ENCODE peak calls at places on chromosomes 5 and 9, in five cellular contexts. One of them, this sample, is unnamed.

GRCh38 chr9:114240216-114240615 is 82.7 kb upstream of the ORM1 start:
- DNase-seq in HCT116: no peak
- DNase-seq in GM12865: no peak
- DNase-seq in GM06990: no peak
- DNase-seq in suprapubic skin: no peak
- DNase-seq in this sample: no peak

GRCh38 chr9:132169672-132170392 is 8.0 kb downstream of the NTNG2 start:
- DNase-seq in HCT116: peak; percentile 29
- DNase-seq in suprapubic skin: no peak
- DNase-seq in GM06990: no peak
- DNase-seq in GM12865: peak; percentile 70
- DNase-seq in this sample: peak; percentile 65

GRCh38 chr9:135244751-135245221 is 157.3 kb downstream of the OLFM1 start:
- DNase-seq in GM06990: no peak
- DNase-seq in HCT116: no peak
- DNase-seq in suprapubic skin: no peak
- DNase-seq in GM12865: no peak
- DNase-seq in this sample: no peak

GRCh38 chr5:154365823-154366222 is 80.0 kb upstream of the SAP30L start:
- DNase-seq in GM12865: no peak
- DNase-seq in HCT116: no peak
- DNase-seq in GM06990: no peak
- DNase-seq in suprapubic skin: no peak
- DNase-seq in this sample: peak; percentile 61

GRCh38 chr5:56737918-56738606 is 77.3 kb upstream of the MAP3K1 start:
- DNase-seq in suprapubic skin: no peak
- DNase-seq in GM12865: no peak
- DNase-seq in HCT116: no peak
- DNase-seq in GM06990: no peak
- DNase-seq in this sample: no peak

GRCh38 chr5:89374818-89375521 is 492.0 kb upstream of the MEF2C start:
- DNase-seq in suprapubic skin: no peak
- DNase-seq in GM12865: no peak
- DNase-seq in HCT116: no peak
- DNase-seq in GM06990: no peak
- DNase-seq in this sample: no peak

GRCh38 chr9:20835364-20836286 is 151.6 kb downstream of the FOCAD start:
- DNase-seq in suprapubic skin: no peak
- DNase-seq in HCT116: no peak
- DNase-seq in GM06990: no peak
- DNase-seq in GM12865: no peak
- DNase-seq in this sample: peak; percentile 27

GRCh38 chr9:91786132-91786896 is 163.7 kb downstream of the ROR2 start:
- DNase-seq in HCT116: no peak
- DNase-seq in suprapubic skin: no peak
- DNase-seq in GM12865: no peak
- DNase-seq in GM06990: no peak
- DNase-seq in this sample: no peak

GRCh38 chr5:91469517-91470165 is 86.5 kb upstream of the ARRDC3 start:
- DNase-seq in GM12865: no peak
- DNase-seq in HCT116: no peak
- DNase-seq in suprapubic skin: no peak
- DNase-seq in GM06990: no peak
- DNase-seq in this sample: peak; percentile 7

GRCh38 chr5:31237159-31237558 is 43.7 kb downstream of the CDH6 start:
- DNase-seq in HCT116: no peak
- DNase-seq in GM06990: no peak
- DNase-seq in suprapubic skin: no peak
- DNase-seq in GM12865: peak; percentile 6
- DNase-seq in this sample: peak; percentile 26

GRCh38 chr5:88677502-88677901 is 205.5 kb downstream of the MEF2C start:
- DNase-seq in GM06990: no peak
- DNase-seq in HCT116: no peak
- DNase-seq in GM12865: no peak
- DNase-seq in suprapubic skin: no peak
- DNase-seq in this sample: no peak

GRCh38 chr5:112694853-112695709 is 42.6 kb upstream of the APC start:
- DNase-seq in suprapubic skin: no peak
- DNase-seq in HCT116: no peak
- DNase-seq in GM12865: no peak
- DNase-seq in GM06990: no peak
- DNase-seq in this sample: peak; percentile 76

GRCh38 chr5:112696786-112697185 is 40.9 kb upstream of the APC start:
- DNase-seq in suprapubic skin: no peak
- DNase-seq in GM06990: no peak
- DNase-seq in GM12865: no peak
- DNase-seq in HCT116: no peak
- DNase-seq in this sample: no peak

GRCh38 chr5:112697301-112697700 is 40.4 kb upstream of the APC start:
- DNase-seq in GM06990: no peak
- DNase-seq in suprapubic skin: no peak
- DNase-seq in GM12865: no peak
- DNase-seq in HCT116: no peak
- DNase-seq in this sample: no peak

GRCh38 chr5:112693301-112693700 is 44.4 kb upstream of the APC start:
- DNase-seq in suprapubic skin: no peak
- DNase-seq in HCT116: no peak
- DNase-seq in GM12865: no peak
- DNase-seq in GM06990: no peak
- DNase-seq in this sample: no peak

GRCh38 chr5:112697833-112698232 is 39.9 kb upstream of the APC start:
- DNase-seq in suprapubic skin: no peak
- DNase-seq in HCT116: no peak
- DNase-seq in GM12865: no peak
- DNase-seq in GM06990: no peak
- DNase-seq in this sample: no peak
- H3K4me3 ChIP-seq in suprapubic skin: no peak overlapping the region
- H3K4me3 ChIP-seq in HCT116: no peak overlapping the region
- H3K4me3 ChIP-seq in GM12865: no peak overlapping the region
- H3K4me3 ChIP-seq in GM06990: no peak overlapping the region
- H3K4me3 ChIP-seq in this sample: no peak overlapping the region

GRCh38 chr5:116756531-116756930 is 181.9 kb upstream of the SEMA6A start:
- DNase-seq in suprapubic skin: no peak
- DNase-seq in HCT116: no peak
- DNase-seq in GM06990: no peak
- DNase-seq in GM12865: no peak
- DNase-seq in this sample: no peak
- TF ChIP-seq CTCF in suprapubic skin: no peak
- TF ChIP-seq CTCF in HCT116: no peak
- TF ChIP-seq CTCF in GM06990: peak; percentile 21
- TF ChIP-seq CTCF in GM12865: no peak
- TF ChIP-seq CTCF in this sample: no peak

DNA sequence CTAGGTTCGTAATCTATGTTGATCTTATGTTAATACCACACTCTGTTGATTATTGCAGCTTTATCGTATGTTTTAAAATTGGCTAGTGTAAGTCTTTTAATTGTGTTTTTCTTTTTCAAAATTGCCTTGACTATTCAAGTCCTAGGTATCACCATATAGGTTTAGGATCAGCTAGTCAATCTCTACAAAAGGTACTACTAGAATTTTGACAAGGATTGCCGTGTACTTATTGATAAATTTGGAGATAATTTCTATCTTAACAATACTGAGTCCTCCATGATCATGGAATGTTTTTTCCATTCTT is 117.9 kb upstream of the PRSS3 start:
- DNase-seq in HCT116: no peak
- DNase-seq in GM06990: no peak
- DNase-seq in suprapubic skin: no peak
- DNase-seq in GM12865: no peak
- DNase-seq in this sample: no peak
- H3K4me3 ChIP-seq in HCT116: no peak overlapping the region
- H3K4me3 ChIP-seq in GM06990: no peak overlapping the region
- H3K4me3 ChIP-seq in suprapubic skin: peak overlapping the region; percentile 65
- H3K4me3 ChIP-seq in GM12865: no peak overlapping the region
- H3K4me3 ChIP-seq in this sample: peak overlapping the region; percentile 43

GRCh38 chr5:157366741-157367684 is 93.0 kb upstream of the NIPAL4 start:
- DNase-seq in HCT116: no peak
- DNase-seq in GM12865: peak; percentile 9
- DNase-seq in suprapubic skin: no peak
- DNase-seq in GM06990: no peak
- DNase-seq in this sample: peak; percentile 86

GRCh38 chr5:157372472-157372822 is 87.6 kb upstream of the NIPAL4 start:
- DNase-seq in HCT116: no peak
- DNase-seq in suprapubic skin: no peak
- DNase-seq in GM06990: no peak
- DNase-seq in GM12865: no peak
- DNase-seq in this sample: no peak

GRCh38 chr5:157370967-157371366 is 89.0 kb upstream of the NIPAL4 start:
- DNase-seq in GM12865: no peak
- DNase-seq in GM06990: no peak
- DNase-seq in HCT116: no peak
- DNase-seq in suprapubic skin: no peak
- DNase-seq in this sample: no peak

GRCh38 chr5:157371655-157372471 is 88.2 kb upstream of the NIPAL4 start:
- DNase-seq in HCT116: no peak
- DNase-seq in suprapubic skin: no peak
- DNase-seq in GM06990: no peak
- DNase-seq in GM12865: no peak
- DNase-seq in this sample: no peak

GRCh38 chr5:157369507-157369906 is 90.5 kb upstream of the NIPAL4 start:
- DNase-seq in suprapubic skin: no peak
- DNase-seq in HCT116: no peak
- DNase-seq in GM06990: no peak
- DNase-seq in GM12865: no peak
- DNase-seq in this sample: no peak
- TF ChIP-seq CTCF in suprapubic skin: no peak
- TF ChIP-seq CTCF in HCT116: no peak
- TF ChIP-seq CTCF in GM06990: no peak
- TF ChIP-seq CTCF in GM12865: no peak
- TF ChIP-seq CTCF in this sample: no peak